ENCODE peak calls at places on chromosomes 12 and 14, in eight cellular contexts. P is kidney glomerular epithelial cell; K is smooth muscle cell of the brain vasculature; U is activated T-cell treated with anti-CD3 and anti-CD28 coated beads for 24 hours; V is neuronal stem cell; H is GOT3; L is pancreas; S is stimulated activated CD4-positive, alpha-beta T cell treated with anti-CD3 and anti-CD28 coated beads, Interleukin-4, amount 100 ng/mL, for 24 hours. B is an unnamed sample.

GRCh38 chr14:67418368-67419174 is 6.6 kb upstream of the PLEK2 start:
- DNase-seq in P (no peak), K (no peak), V (no peak), L (no peak), H (no peak), S (no peak), U (no peak), B (no peak)

GRCh38 chr12:75877588-75878381 is 153.8 kb downstream of the PHLDA1 start:
- DNase-seq in S (peak), H (no peak), L (no peak), V (no peak), K (no peak), U (no peak), P (peak), B (peak)

GRCh38 chr14:80621701-80622100 is 319.8 kb downstream of the CEP128 start:
- DNase-seq in K (no peak), H (no peak), P (no peak), L (no peak), V (no peak), S (no peak), U (no peak), B (no peak)

GRCh38 chr12:47041327-47041726 is 38.1 kb upstream of the PCED1B start:
- DNase-seq in V (no peak), S (no peak), K (no peak), H (no peak), L (no peak), U (no peak), P (no peak), B (no peak)

GRCh38 chr12:15534870-15535269 is 212.6 kb downstream of the PTPRO start:
- DNase-seq in P (no peak), L (no peak), V (no peak), K (no peak), S (no peak), H (no peak), U (no peak), B (no peak)

GRCh38 chr14:40436551-40436950 is 1004.3 kb upstream of the FBXO33 start:
- DNase-seq in K (no peak), H (no peak), V (no peak), P (no peak), S (no peak), U (no peak), L (no peak), B (no peak)

GRCh38 chr12:22803725-22804124 is 178.8 kb downstream of the ETNK1 start:
- DNase-seq in U (no peak), K (no peak), L (no peak), S (no peak), P (no peak), H (no peak), V (no peak), B (no peak)

GRCh38 chr14:68297871-68298468 is 478.4 kb downstream of the RAD51B start:
- DNase-seq in L (no peak), K (no peak), S (no peak), U (no peak), H (no peak), P (no peak), V (no peak), B (no peak)

GRCh38 chr14:105616802-105617192 is 90.4 kb downstream of the TMEM121 start:
- DNase-seq in P (no peak), S (no peak), U (no peak), L (no peak), V (no peak), H (no peak), K (no peak), B (no peak)

GRCh38 chr12:84785951-84786350 is 126.6 kb downstream of the SLC6A15 start:
- DNase-seq in U (no peak), H (no peak), V (no peak), P (no peak), L (no peak), S (no peak), K (no peak), B (no peak)

GRCh38 chr14:100530270-100531072 is 56.7 kb downstream of the BEGAIN start:
- DNase-seq in K (no peak), P (no peak), H (no peak), S (no peak), L (no peak), U (no peak), V (no peak), B (no peak)

GRCh38 chr12:114975974-114976310 is 292.0 kb upstream of the TBX3 start:
- DNase-seq in K (no peak), L (no peak), P (no peak), H (no peak), U (no peak), V (no peak), S (no peak), B (no peak)

GRCh38 chr12:65742481-65742971 is 81.8 kb upstream of the HMGA2 start:
- DNase-seq in S (no peak), H (no peak), P (no peak), L (no peak), V (peak), U (no peak), K (peak), B (no peak)

GRCh38 chr12:112239881-112240280 is 114.5 kb downstream of the TRAFD1 start:
- DNase-seq in P (no peak), K (no peak), L (no peak), U (no peak), V (no peak), H (no peak), S (no peak), B (no peak)

GRCh38 chr14:39268393-39268792 is 34.7 kb downstream of the MIA2 start:
- DNase-seq in P (peak), K (no peak), U (no peak), L (no peak), H (no peak), S (no peak), V (no peak), B (no peak)

GRCh38 chr12:101737476-101737875 is 1.8 kb downstream of the SYCP3 start:
- DNase-seq in V (no peak), U (no peak), P (no peak), S (no peak), H (no peak), L (no peak), K (no peak), B (no peak)

GRCh38 chr14:100400115-100400514 is 77.0 kb downstream of the SLC25A47 start:
- DNase-seq in K (no peak), V (no peak), S (no peak), U (no peak), P (no peak), L (peak), H (no peak), B (no peak)

GRCh38 chr12:95545731-95546490 is 5.4 kb downstream of the USP44 start:
- DNase-seq in P (no peak), K (no peak), V (peak), L (no peak), S (no peak), H (no peak), U (no peak), B (no peak)

GRCh38 chr12:54749191-54749818 is 101.1 kb upstream of the DCD start:
- DNase-seq in S (peak), K (peak), U (peak), P (peak), L (no peak), H (no peak), V (peak), B (peak)

GRCh38 chr12:8038659-8039114 is 6.2 kb downstream of the FOXJ2 start:
- DNase-seq in K (no peak), S (peak), L (peak), P (peak), H (no peak), U (no peak), V (peak), B (no peak)

GRCh38 chr12:44720265-44720664 is 155.8 kb downstream of the NELL2 start:
- DNase-seq in H (no peak), V (no peak), K (no peak), P (no peak), L (no peak), U (no peak), S (no peak), B (no peak)

GRCh38 chr12:42823679-42824078 is 234.1 kb upstream of the PRICKLE1 start:
- DNase-seq in K (no peak), L (no peak), H (no peak), V (no peak), U (no peak), S (no peak), P (no peak), B (no peak)

GRCh38 chr12:63223128-63223527 is 72.1 kb upstream of the AVPR1A start:
- DNase-seq in S (no peak), H (no peak), K (no peak), L (no peak), P (no peak), V (no peak), U (no peak), B (no peak)

GRCh38 chr12:13347241-13348043 is 150.9 kb downstream of the EMP1 start:
- DNase-seq in U (peak), L (no peak), H (no peak), S (peak), P (peak), K (no peak), V (no peak), B (peak)

GRCh38 chr12:116693259-116694227 is 44.3 kb downstream of the SPRING1 start:
- DNase-seq in H (no peak), K (no peak), L (peak), P (no peak), V (no peak), U (no peak), S (no peak), B (no peak)

GRCh38 chr14:101721951-101722661 is 39.4 kb upstream of the PPP2R5C start:
- DNase-seq in H (no peak), S (peak), U (peak), P (no peak), K (no peak), L (no peak), V (no peak), B (peak)

GRCh38 chr12:103043531-103044445 is 86.3 kb downstream of the ASCL1 start:
- DNase-seq in U (no peak), K (no peak), V (peak), H (no peak), L (no peak), S (no peak), P (no peak), B (no peak)

GRCh38 chr12:113063396-113064350 is 7.1 kb downstream of the DTX1 start:
- DNase-seq in L (no peak), K (no peak), H (no peak), P (no peak), U (no peak), V (no peak), S (no peak), B (no peak)

GRCh38 chr12:86264451-86265328 is 8.5 kb upstream of the MGAT4C start:
- DNase-seq in S (no peak), V (no peak), K (no peak), U (no peak), L (peak), P (no peak), H (no peak), B (no peak)

GRCh38 chr14:102902086-102902485 is 20.4 kb upstream of the AMN start:
- DNase-seq in S (no peak), H (no peak), L (no peak), V (no peak), P (no peak), U (no peak), K (no peak), B (no peak)

GRCh38 chr12:117577122-117577657 is 215.8 kb upstream of the NOS1 start:
- DNase-seq in L (no peak), V (no peak), S (no peak), P (no peak), U (no peak), H (no peak), K (no peak), B (no peak)

GRCh38 chr12:106773286-106773685 is 1.2 kb upstream of the RIC8B start:
- DNase-seq in L (no peak), P (no peak), S (no peak), K (no peak), H (no peak), U (no peak), V (no peak), B (no peak)

GRCh38 chr12:12992418-12993175 is 7.5 kb downstream of the HEBP1 start:
- DNase-seq in V (no peak), P (peak), K (peak), H (no peak), S (no peak), U (no peak), L (no peak), B (no peak)

B was measured in T-helper 2 cell treated with Interferon-gamma antibody and Interleukin-4, amounts not matched to agents 5 μg/mL and 100 μg/mL, for 36 hours.